ENCODE peak calls at places on chromosomes 11 and 22, in four cellular contexts. One of them, this sample, is unnamed.

GRCh38 chr11:69587454-69588081 is 53.4 kb upstream of the CCND1 start:
- DNase-seq in heart right ventricle: no peak
- DNase-seq in SJCRH30: no peak
- DNase-seq in PC-3: peak; percentile 90
- DNase-seq in this sample: no peak

GRCh38 chr11:117374316-117374715 is 46.7 kb downstream of the CEP164 start:
- DNase-seq in heart right ventricle: no peak
- DNase-seq in SJCRH30: no peak
- DNase-seq in PC-3: no peak
- DNase-seq in this sample: no peak

GRCh38 chr11:85694385-85694980 is 8.5 kb upstream of the CCDC89 start:
- DNase-seq in heart right ventricle: no peak
- DNase-seq in SJCRH30: peak; percentile 68
- DNase-seq in PC-3: peak; percentile 87
- DNase-seq in this sample: no peak

GRCh38 chr11:1827095-1827797 is 7.5 kb upstream of the SYT8 start:
- DNase-seq in heart right ventricle: peak; percentile 38
- DNase-seq in SJCRH30: peak; percentile 99
- DNase-seq in PC-3: peak; percentile 90
- DNase-seq in this sample: no peak

GRCh38 chr11:70497536-70498075 is 99.3 kb downstream of the CTTN start:
- DNase-seq in heart right ventricle: no peak
- DNase-seq in SJCRH30: no peak
- DNase-seq in PC-3: no peak
- DNase-seq in this sample: peak; percentile 12

GRCh38 chr22:27213291-27213690 is 555.9 kb downstream of the MIAT start:
- DNase-seq in heart right ventricle: no peak
- DNase-seq in SJCRH30: no peak
- DNase-seq in PC-3: no peak
- DNase-seq in this sample: no peak

GRCh38 chr11:12074529-12075195 is 35.7 kb upstream of the MICAL2 start:
- DNase-seq in heart right ventricle: no peak
- DNase-seq in SJCRH30: no peak
- DNase-seq in PC-3: no peak
- DNase-seq in this sample: no peak

GRCh38 chr11:10314199-10315072 is 9.6 kb downstream of the ADM start:
- DNase-seq in heart right ventricle: no peak
- DNase-seq in SJCRH30: no peak
- DNase-seq in PC-3: peak; percentile 66
- DNase-seq in this sample: no peak

GRCh38 chr11:1521382-1522080 is 35.0 kb upstream of the MOB2 start:
- DNase-seq in heart right ventricle: no peak
- DNase-seq in SJCRH30: no peak
- DNase-seq in PC-3: no peak
- DNase-seq in this sample: no peak

GRCh38 chr11:12285106-12285505 is 92.3 kb upstream of the PARVA start:
- DNase-seq in heart right ventricle: no peak
- DNase-seq in SJCRH30: no peak
- DNase-seq in PC-3: peak; percentile 88
- DNase-seq in this sample: no peak

GRCh38 chr11:34266090-34266912 is 91.5 kb downstream of the ABTB2 start:
- DNase-seq in heart right ventricle: no peak
- DNase-seq in SJCRH30: peak; percentile 35
- DNase-seq in PC-3: peak; percentile 78
- DNase-seq in this sample: peak; percentile 42

GRCh38 chr11:33452806-33453205 is 195.6 kb downstream of the HIPK3 start:
- DNase-seq in heart right ventricle: no peak
- DNase-seq in SJCRH30: no peak
- DNase-seq in PC-3: peak; percentile 90
- DNase-seq in this sample: no peak

GRCh38 chr11:125364085-125364822 is 131.8 kb downstream of the FEZ1 start:
- DNase-seq in heart right ventricle: no peak
- DNase-seq in SJCRH30: no peak
- DNase-seq in PC-3: peak; percentile 70
- DNase-seq in this sample: no peak

GRCh38 chr11:47991266-47991830 is 11.0 kb downstream of the PTPRJ start:
- DNase-seq in heart right ventricle: no peak
- DNase-seq in SJCRH30: peak; percentile 20
- DNase-seq in PC-3: peak; percentile 49
- DNase-seq in this sample: no peak

GRCh38 chr11:47994417-47994816 is 14.1 kb downstream of the PTPRJ start:
- DNase-seq in heart right ventricle: no peak
- DNase-seq in SJCRH30: no peak
- DNase-seq in PC-3: no peak
- DNase-seq in this sample: no peak

GRCh38 chr11:47991894-47992293 is 11.5 kb downstream of the PTPRJ start:
- DNase-seq in heart right ventricle: no peak
- DNase-seq in SJCRH30: no peak
- DNase-seq in PC-3: no peak
- DNase-seq in this sample: no peak

GRCh38 chr11:47995318-47995717 is 15.0 kb downstream of the PTPRJ start:
- DNase-seq in heart right ventricle: no peak
- DNase-seq in SJCRH30: no peak
- DNase-seq in PC-3: no peak
- DNase-seq in this sample: no peak

GRCh38 chr11:47992959-47993820 is 12.8 kb downstream of the PTPRJ start:
- DNase-seq in heart right ventricle: no peak
- DNase-seq in SJCRH30: no peak
- DNase-seq in PC-3: peak; percentile 59
- DNase-seq in this sample: no peak
- H3K4me1 ChIP-seq in heart right ventricle: no peaks in the 10 kb centered on the region
- H3K4me1 ChIP-seq in SJCRH30: no peaks in the 10 kb centered on the region
- H3K4me1 ChIP-seq in PC-3: peaks cover 24% of the 10 kb centered on the region
- H3K4me1 ChIP-seq in this sample: peaks cover 33% of the 10 kb centered on the region

GRCh38 chr11:65572356-65573043 is at the start of gene FAM89B:
- DNase-seq in heart right ventricle: peak; percentile 94
- DNase-seq in SJCRH30: peak; percentile 83
- DNase-seq in PC-3: peak; percentile 92
- DNase-seq in this sample: peak; percentile 95
- H3K4me1 ChIP-seq in heart right ventricle: peaks cover 29% of the 10 kb centered on the region
- H3K4me1 ChIP-seq in SJCRH30: peaks cover 34% of the 10 kb centered on the region
- H3K4me1 ChIP-seq in PC-3: peaks cover 58% of the 10 kb centered on the region
- H3K4me1 ChIP-seq in this sample: peaks cover 91% of the 10 kb centered on the region

GRCh38 chr11:130672911-130673310 is 224.5 kb downstream of the ADAMTS15 start:
- DNase-seq in heart right ventricle: no peak
- DNase-seq in SJCRH30: peak; percentile 23
- DNase-seq in PC-3: peak; percentile 59
- DNase-seq in this sample: no peak
- H3K4me1 ChIP-seq in heart right ventricle: peaks cover 8% of the 10 kb centered on the region
- H3K4me1 ChIP-seq in SJCRH30: peaks cover 46% of the 10 kb centered on the region
- H3K4me1 ChIP-seq in PC-3: peaks cover 18% of the 10 kb centered on the region
- H3K4me1 ChIP-seq in this sample: peaks cover 65% of the 10 kb centered on the region

DNA sequence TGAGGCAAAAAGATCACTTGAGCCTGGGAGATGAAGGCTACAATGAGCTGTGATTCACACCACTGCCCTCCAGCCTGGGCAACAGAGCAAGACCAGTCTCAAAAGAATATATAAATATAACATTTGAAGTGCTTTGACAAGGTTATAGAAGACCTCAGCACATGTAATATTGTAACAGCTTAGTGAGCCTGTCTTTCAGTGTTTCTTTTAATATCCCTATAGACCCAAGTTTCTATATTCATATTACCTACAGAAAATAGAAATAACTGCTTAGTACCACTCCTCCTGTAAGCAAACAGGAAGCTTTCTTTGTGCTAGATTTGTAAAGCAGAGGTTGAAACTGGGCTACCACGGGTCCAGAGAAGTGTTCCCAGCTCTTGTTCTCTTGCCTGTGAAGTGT is 68.3 kb downstream of the PPP2R1B start:
- DNase-seq in heart right ventricle: no peak
- DNase-seq in SJCRH30: no peak
- DNase-seq in PC-3: no peak
- DNase-seq in this sample: no peak
- H3K4me1 ChIP-seq in heart right ventricle: peaks cover 2% of the 10 kb centered on the region
- H3K4me1 ChIP-seq in SJCRH30: peaks cover 7% of the 10 kb centered on the region
- H3K4me1 ChIP-seq in PC-3: peaks cover 7% of the 10 kb centered on the region
- H3K4me1 ChIP-seq in this sample: peaks cover 65% of the 10 kb centered on the region

DNA sequence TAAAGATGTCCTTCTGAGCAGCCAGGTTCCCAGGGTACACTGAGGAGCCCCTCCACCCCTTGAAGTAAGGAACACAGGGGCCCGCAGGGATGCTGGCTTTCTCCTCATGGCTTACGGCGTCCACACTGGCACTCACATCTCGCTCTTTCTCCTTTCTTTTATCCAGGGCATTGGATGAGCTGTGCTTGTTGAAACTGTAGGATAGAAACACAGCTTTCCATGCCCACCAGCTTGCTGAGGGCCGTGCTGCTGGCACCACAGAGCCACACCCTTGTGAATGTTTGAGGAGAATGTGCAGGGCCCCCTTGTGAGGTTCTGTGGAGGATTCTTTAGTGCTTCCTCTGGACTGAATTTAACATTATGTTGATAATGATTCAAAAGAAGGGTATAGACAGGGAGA is 51.7 kb upstream of the B3GAT1 start:
- DNase-seq in heart right ventricle: no peak
- DNase-seq in SJCRH30: no peak
- DNase-seq in PC-3: no peak
- DNase-seq in this sample: no peak
- H3K4me1 ChIP-seq in heart right ventricle: no peaks in the 10 kb centered on the region
- H3K4me1 ChIP-seq in SJCRH30: no peaks in the 10 kb centered on the region
- H3K4me1 ChIP-seq in PC-3: no peaks in the 10 kb centered on the region
- H3K4me1 ChIP-seq in this sample: no peaks in the 10 kb centered on the region

GRCh38 chr11:68345776-68346728 is 33.7 kb downstream of the LRP5 start:
- DNase-seq in heart right ventricle: peak; percentile 79
- DNase-seq in SJCRH30: no peak
- DNase-seq in PC-3: no peak
- DNase-seq in this sample: peak; percentile 82
- H3K4me1 ChIP-seq in heart right ventricle: peaks cover 17% of the 10 kb centered on the region
- H3K4me1 ChIP-seq in SJCRH30: peaks cover 18% of the 10 kb centered on the region
- H3K4me1 ChIP-seq in PC-3: peaks cover 22% of the 10 kb centered on the region
- H3K4me1 ChIP-seq in this sample: peaks cover 83% of the 10 kb centered on the region

GRCh38 chr11:61697093-61697492 is 16.9 kb downstream of the DAGLA start:
- DNase-seq in heart right ventricle: peak; percentile 9
- DNase-seq in SJCRH30: no peak
- DNase-seq in PC-3: peak; percentile 98
- DNase-seq in this sample: no peak
- H3K4me1 ChIP-seq in heart right ventricle: peaks cover 25% of the 10 kb centered on the region
- H3K4me1 ChIP-seq in SJCRH30: no peaks in the 10 kb centered on the region
- H3K4me1 ChIP-seq in PC-3: peaks cover 74% of the 10 kb centered on the region
- H3K4me1 ChIP-seq in this sample: peaks cover 84% of the 10 kb centered on the region